ENCODE peak calls at places on chromosomes 11 and 22, in seven cellular contexts. S is EH; P is CD4-positive, alpha-beta T cell; W is cerebellar nuclear complex; T is activated CD4-positive, CD25-positive, alpha-beta regulatory T cell treated with anti-CD3 and anti-CD28 coated beads, Interleukin-2, amount 50 U/mL, for 72 hours; M is occipital lobe; N is anterior cingulate cortex. A is an unnamed sample.

GRCh38 chr11:87239001-87239400 is 201.3 kb downstream of the TMEM135 start:
- DNase-seq in S (no peak), P (no peak), W (no peak), T (no peak), M (no peak), N (no peak), A (no peak)

GRCh38 chr11:9091044-9091936 is at the start of gene SCUBE2:
- DNase-seq in S (peak; percentile 15), P (no peak), W (no peak), T (no peak), M (no peak), N (no peak), A (no peak)

GRCh38 chr22:43994006-43994405 is 30.1 kb upstream of the PARVB start:
- DNase-seq in S (no peak), P (no peak), W (no peak), T (no peak), M (no peak), N (no peak), A (no peak)

GRCh38 chr11:1650918-1651262 is 21.3 kb downstream of the KRTAP5-5 start:
- DNase-seq in S (no peak), P (no peak), W (no peak), T (no peak), M (no peak), N (no peak), A (no peak)

GRCh38 chr11:62195945-62196344 is 5.9 kb downstream of the SCGB1D1 start:
- DNase-seq in S (no peak), P (no peak), W (no peak), T (no peak), M (no peak), N (no peak), A (no peak)

GRCh38 chr22:20089977-20090729 is 10.1 kb downstream of the DGCR8 start:
- DNase-seq in S (peak; percentile 66), P (no peak), W (no peak), T (no peak), M (no peak), N (no peak), A (no peak)

GRCh38 chr22:48253573-48253972 is 1491.1 kb downstream of the TBC1D22A start:
- DNase-seq in S (no peak), P (no peak), W (no peak), T (no peak), M (no peak), N (no peak), A (no peak)

GRCh38 chr22:38051900-38052862 is 5.0 kb upstream of the PICK1 start:
- DNase-seq in S (peak; percentile 80), P (peak; percentile 65), W (no peak), T (peak; percentile 75), M (peak; percentile 84), N (peak; percentile 58), A (peak; percentile 57)

GRCh38 chr11:126602993-126603392 is 247.5 kb downstream of the ST3GAL4 start:
- DNase-seq in S (no peak), P (no peak), W (no peak), T (no peak), M (no peak), N (no peak), A (no peak)

GRCh38 chr22:26321469-26321913 is 107.6 kb upstream of the ASPHD2 start:
- DNase-seq in S (peak; percentile 97), P (no peak), W (no peak), T (no peak), M (peak; percentile 58), N (no peak), A (no peak)

GRCh38 chr11:76347391-76347790 is 33.5 kb downstream of the THAP12 start:
- DNase-seq in S (no peak), P (no peak), W (no peak), T (no peak), M (no peak), N (no peak), A (no peak)

GRCh38 chr11:47394322-47395224 is 13.8 kb upstream of the SLC39A13 start:
- DNase-seq in S (no peak), P (peak; percentile 67), W (no peak), T (peak; percentile 71), M (no peak), N (no peak), A (no peak)

GRCh38 chr11:85791326-85791990 is 19.5 kb downstream of the SYTL2 start:
- DNase-seq in S (peak; percentile 35), P (no peak), W (no peak), T (no peak), M (no peak), N (no peak), A (no peak)

GRCh38 chr11:130179396-130180306 is 20.1 kb downstream of the ST14 start:
- DNase-seq in S (no peak), P (no peak), W (no peak), T (no peak), M (no peak), N (no peak), A (no peak)

GRCh38 chr11:117819096-117820040 is 5.2 kb downstream of the FXYD2 start:
- DNase-seq in S (peak; percentile 56), P (no peak), W (no peak), T (no peak), M (peak; percentile 54), N (no peak), A (peak; percentile 47)

GRCh38 chr11:29051935-29052334 is 943.7 kb downstream of the METTL15 start:
- DNase-seq in S (no peak), P (no peak), W (no peak), T (no peak), M (no peak), N (no peak), A (no peak)

GRCh38 chr11:4044971-4045646 is 49.5 kb upstream of the RRM1 start:
- DNase-seq in S (no peak), P (no peak), W (no peak), T (no peak), M (peak; percentile 66), N (peak; percentile 44), A (no peak)

GRCh38 chr11:71500601-71501021 is 26.5 kb upstream of the KRTAP5-7 start:
- DNase-seq in S (no peak), P (no peak), W (no peak), T (no peak), M (no peak), N (no peak), A (no peak)

GRCh38 chr11:129315781-129316579 is 59.7 kb upstream of the BARX2 start:
- DNase-seq in S (no peak), P (no peak), W (no peak), T (no peak), M (no peak), N (no peak), A (no peak)

GRCh38 chr22:31296258-31296657 is 4.0 kb upstream of the PIK3IP1 start:
- DNase-seq in S (peak; percentile 53), P (no peak), W (no peak), T (no peak), M (no peak), N (no peak), A (no peak)